ENCODE peak calls at places on chromosomes 6 and 20, in five cellular contexts. B is H1; Y is activated T-cell treated with anti-CD3 and anti-CD28 coated beads, Interleukin-2, amount 50 U/mL, for 72 hours; D is COR-L47; G is omental fat pad. M is an unnamed sample.

GRCh38 chr6:143441680-143442359 is 8.7 kb downstream of the ADAT2 start:
- DNase-seq in B (no peak), Y (peak; percentile 31), D (no peak), G (no peak), M (no peak)

GRCh38 chr20:24718696-24719095 is 230.4 kb upstream of the CST7 start:
- DNase-seq in B (no peak), Y (no peak), D (peak; percentile 40), G (no peak), M (no peak)

GRCh38 chr6:14638932-14639875 is 521.6 kb downstream of the CD83 start:
- DNase-seq in B (no peak), Y (no peak), D (peak; percentile 79), G (no peak), M (no peak)

GRCh38 chr6:167047554-167047953 is 48.4 kb downstream of the CEP43 start:
- DNase-seq in B (no peak), Y (peak; percentile 62), D (no peak), G (no peak), M (no peak)

GRCh38 chr6:6901205-6901719 is 206.5 kb upstream of the RREB1 start:
- DNase-seq in B (no peak), Y (no peak), D (no peak), G (no peak), M (no peak)

GRCh38 chr6:14255916-14256315 is 138.3 kb downstream of the CD83 start:
- DNase-seq in B (no peak), Y (no peak), D (no peak), G (no peak), M (no peak)

GRCh38 chr20:2455771-2456497 is 14.7 kb downstream of the SNRPB start:
- DNase-seq in B (no peak), Y (no peak), D (no peak), G (no peak), M (no peak)

GRCh38 chr6:53811082-53811481 is 16.3 kb downstream of the LRRC1 start:
- DNase-seq in B (no peak), Y (no peak), D (peak; percentile 85), G (no peak), M (no peak)

GRCh38 chr6:38445912-38446311 is 193.8 kb downstream of the BTBD9 start:
- DNase-seq in B (no peak), Y (no peak), D (no peak), G (no peak), M (no peak)

GRCh38 chr6:169386431-169387057 is 132.9 kb upstream of the THBS2 start:
- DNase-seq in B (no peak), Y (no peak), D (no peak), G (no peak), M (no peak)

GRCh38 chr6:143498428-143498827 is 13.1 kb downstream of the FUCA2 start:
- DNase-seq in B (no peak), Y (no peak), D (no peak), G (no peak), M (no peak)

M was measured in GOT3.